ENCODE peak calls at places on chromosomes 16 and 17, in ten cellular contexts. E is transverse colon, X is breast epithelium, Q is spleen, F is prostate gland, R is suprapubic skin, I is stomach, G is sigmoid colon, C is GM12892, J is endothelial cell of umbilical vein. V is an unnamed sample.

GRCh38 chr16:88878356-88878755 is 11.9 kb upstream of the PABPN1L start:
- DNase-seq in E (no peak), X (no peak), Q (no peak), F (no peak), R (no peak), I (no peak), G (no peak), C (no peak), J (no peak), V (no peak)

GRCh38 chr16:78045865-78046581 is 23.7 kb downstream of the CLEC3A start:
- DNase-seq in E (peak; percentile 41), X (peak; percentile 67), Q (peak; percentile 78), F (peak; percentile 47), R (peak; percentile 61), I (peak; percentile 70), G (no peak), C (peak; percentile 19), J (peak; percentile 61), V (peak; percentile 25)

GRCh38 chr17:46193246-46193625 is at the start of gene KANSL1:
- DNase-seq in E (peak; percentile 89), X (peak; percentile 85), Q (peak; percentile 99), F (peak; percentile 78), R (peak; percentile 90), I (peak; percentile 85), G (peak; percentile 95), C (peak; percentile 85), J (peak; percentile 87), V (peak; percentile 94)

GRCh38 chr16:56338566-56339318 is 86.6 kb downstream of the AMFR start:
- DNase-seq in E (no peak), X (no peak), Q (no peak), F (no peak), R (no peak), I (no peak), G (no peak), C (no peak), J (no peak), V (no peak)

GRCh38 chr16:20484726-20485125 is 33.4 kb downstream of the ACSM2A start:
- DNase-seq in E (no peak), X (no peak), Q (no peak), F (no peak), R (no peak), I (no peak), G (no peak), C (no peak), J (no peak), V (no peak)

GRCh38 chr17:79993390-79994221 is 42.1 kb downstream of the TBC1D16 start:
- DNase-seq in E (peak; percentile 80), X (peak; percentile 80), Q (peak; percentile 87), F (peak; percentile 64), R (peak; percentile 93), I (peak; percentile 80), G (peak; percentile 96), C (no peak), J (no peak), V (no peak)

GRCh38 chr17:7914771-7915610 is 1.1 kb downstream of the RNF227 start:
- DNase-seq in E (peak; percentile 29), X (no peak), Q (no peak), F (peak; percentile 59), R (no peak), I (no peak), G (peak; percentile 80), C (no peak), J (peak; percentile 67), V (no peak)

GRCh38 chr16:27676807-27677206 is 126.9 kb downstream of the KATNIP start:
- DNase-seq in E (no peak), X (no peak), Q (no peak), F (no peak), R (no peak), I (no peak), G (no peak), C (no peak), J (no peak), V (no peak)

DNA sequence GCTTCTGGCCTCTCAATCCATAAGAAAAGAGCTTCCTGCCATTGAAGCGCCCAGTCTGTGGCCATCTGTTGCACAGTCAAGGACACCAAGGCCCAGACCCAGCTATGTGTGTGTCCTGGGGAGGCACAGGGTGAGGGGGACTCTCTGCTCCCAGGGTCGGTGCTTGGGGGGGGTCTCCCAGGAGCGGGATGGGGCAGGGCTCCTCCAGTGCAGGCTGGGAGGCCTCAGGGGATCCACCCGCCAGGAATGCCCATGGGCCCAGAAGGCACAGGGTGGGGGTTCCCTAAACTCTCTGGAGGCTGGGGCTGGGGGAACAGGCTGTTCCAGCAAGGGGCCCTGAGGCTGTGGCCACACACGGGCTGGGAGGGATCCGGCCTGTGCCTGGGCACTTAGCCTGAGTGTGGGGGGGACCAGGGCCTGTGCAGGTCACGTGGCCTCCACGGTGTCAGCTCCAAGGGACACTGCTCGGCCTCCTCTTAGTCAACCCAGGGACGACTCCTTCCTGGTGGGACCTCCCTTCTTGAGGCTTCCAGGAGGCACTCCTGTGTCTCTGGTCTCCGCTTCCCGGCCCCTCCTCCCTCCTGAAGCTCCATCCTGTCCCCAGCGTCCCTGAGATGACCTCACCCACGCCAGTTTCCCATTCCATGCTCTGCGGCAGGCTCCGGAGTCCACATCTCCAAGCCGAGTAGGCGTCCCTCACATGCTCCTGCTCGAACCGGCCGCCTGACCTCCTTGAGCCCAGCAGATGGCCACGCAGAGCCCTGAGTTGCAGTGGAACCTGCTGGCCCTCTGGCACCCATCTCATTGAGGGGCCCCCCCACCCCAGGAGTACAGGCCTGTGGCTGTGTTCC is 23.1 kb upstream of the BAHCC1 start:
- DNase-seq in E (peak; percentile 38), X (no peak), Q (peak; percentile 78), F (no peak), R (no peak), I (no peak), G (peak; percentile 78), C (no peak), J (peak; percentile 31), V (no peak)
- TF ChIP-seq POLR2AphosphoS5 in E (no peak), X (no peak), Q (peak; percentile 59), F (no peak), R (no peak), I (no peak), G (no peak), C (no peak), J (no peak), V (no peak)

DNA sequence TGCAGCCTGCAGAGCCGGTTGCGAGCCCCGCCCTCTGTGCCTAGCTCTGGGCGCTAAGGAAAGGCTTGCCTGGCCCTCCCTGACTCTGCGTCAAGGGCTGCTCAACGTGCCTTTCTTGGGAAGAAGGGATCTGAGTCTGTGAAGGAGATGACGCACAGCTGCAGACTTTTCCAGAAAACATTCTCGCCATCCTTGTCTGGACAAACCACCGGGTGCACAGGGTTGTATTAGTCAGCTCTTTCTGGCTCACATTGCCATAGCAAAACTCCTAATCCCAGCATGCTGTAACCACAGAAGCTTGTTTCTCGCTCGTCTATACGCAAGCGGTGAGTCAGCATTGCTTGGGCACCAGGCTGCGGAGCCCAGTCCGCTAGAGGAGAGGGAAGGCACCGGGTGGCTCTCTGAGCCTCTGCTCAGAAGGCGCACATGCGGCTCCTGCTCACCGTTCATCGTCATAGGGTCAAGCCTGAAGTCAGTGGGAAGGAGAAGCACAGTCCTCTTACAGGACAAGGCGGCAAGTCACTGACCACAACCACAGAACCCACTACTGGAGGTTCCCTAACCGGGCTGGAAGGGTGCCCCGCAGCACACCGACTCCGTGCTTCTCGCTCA is 2.2 kb upstream of the CD300H start:
- DNase-seq in E (peak; percentile 14), X (no peak), Q (no peak), F (no peak), R (no peak), I (peak; percentile 35), G (no peak), C (no peak), J (no peak), V (no peak)
- TF ChIP-seq POLR2A in E (no peak), X (no peak), Q (no peak), F (no peak), R (no peak), I (no peak), G (no peak), C (no peak), J (no peak), V (no peak)

GRCh38 chr17:49223168-49223516 is 7.4 kb downstream of the PHOSPHO1 start:
- DNase-seq in E (no peak), X (no peak), Q (no peak), F (no peak), R (no peak), I (no peak), G (no peak), C (no peak), J (no peak), V (no peak)

GRCh38 chr17:49224198-49224996 is 6.2 kb downstream of the PHOSPHO1 start:
- DNase-seq in E (peak; percentile 52), X (no peak), Q (peak; percentile 94), F (peak; percentile 10), R (no peak), I (peak; percentile 46), G (no peak), C (no peak), J (no peak), V (no peak)

GRCh38 chr17:49225554-49226236 is 4.9 kb downstream of the PHOSPHO1 start:
- DNase-seq in E (no peak), X (no peak), Q (no peak), F (no peak), R (no peak), I (no peak), G (no peak), C (no peak), J (no peak), V (no peak)

GRCh38 chr17:49224997-49225337 is 5.6 kb downstream of the PHOSPHO1 start:
- DNase-seq in E (no peak), X (no peak), Q (no peak), F (no peak), R (no peak), I (no peak), G (no peak), C (no peak), J (no peak), V (no peak)

DNA sequence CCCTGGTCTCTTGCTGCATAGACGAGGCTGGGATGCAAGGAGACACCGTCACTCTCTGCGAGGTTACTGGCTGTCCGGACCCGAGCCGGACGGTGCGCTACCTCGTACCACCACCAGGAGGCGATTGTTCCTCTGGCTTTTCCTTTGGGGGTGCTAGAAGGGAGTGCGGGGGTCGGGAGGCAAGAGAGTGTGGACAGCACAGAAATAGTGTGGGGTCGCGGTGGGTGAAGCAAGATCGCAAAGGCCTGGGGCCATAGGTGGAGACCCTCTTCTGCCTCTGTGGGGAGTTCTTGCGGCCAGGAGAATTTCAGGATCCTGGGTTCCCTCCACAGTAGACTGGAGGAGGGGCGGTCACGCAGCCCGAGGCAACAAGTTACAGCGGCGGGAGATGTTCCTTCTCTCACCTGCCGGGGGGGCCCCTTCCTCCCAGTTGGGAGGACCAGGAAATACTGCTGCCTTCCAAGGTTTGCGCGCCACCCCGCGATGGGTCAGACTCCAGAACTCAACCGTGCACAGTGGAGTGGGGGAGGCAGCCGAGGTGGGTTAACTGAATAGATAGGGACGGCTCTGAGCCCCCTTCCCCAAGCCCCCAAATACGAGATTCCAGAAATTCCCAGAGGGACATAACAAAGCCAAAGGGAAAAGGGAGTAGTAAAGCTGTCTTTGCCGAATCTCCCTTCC is 6.9 kb downstream of the PHOSPHO1 start:
- DNase-seq in E (peak; percentile 73), X (no peak), Q (peak; percentile 91), F (peak; percentile 13), R (peak; percentile 79), I (peak; percentile 57), G (no peak), C (peak; percentile 61), J (no peak), V (peak; percentile 65)
- TF ChIP-seq POLR2AphosphoS5 in E (no peak), X (no peak), Q (peak; percentile 59), F (no peak), R (no peak), I (no peak), G (no peak), C (peak; percentile 64), J (no peak), V (no peak)

GRCh38 chr17:49496183-49496865 is 1.2 kb downstream of the NGFR start:
- DNase-seq in E (peak; percentile 78), X (peak; percentile 79), Q (peak; percentile 95), F (peak; percentile 76), R (peak; percentile 81), I (peak; percentile 83), G (peak; percentile 89), C (peak; percentile 92), J (peak; percentile 25), V (peak; percentile 95)

GRCh38 chr17:49496866-49497146 is 1.7 kb downstream of the NGFR start:
- DNase-seq in E (no peak), X (no peak), Q (no peak), F (no peak), R (no peak), I (no peak), G (no peak), C (no peak), J (no peak), V (no peak)

GRCh38 chr17:49494399-49494798 is 694 bp upstream of the NGFR start:
- DNase-seq in E (no peak), X (no peak), Q (no peak), F (no peak), R (no peak), I (no peak), G (no peak), C (no peak), J (no peak), V (no peak)

GRCh38 chr17:49495842-49496182 is 719 bp downstream of the NGFR start:
- DNase-seq in E (no peak), X (no peak), Q (no peak), F (no peak), R (no peak), I (no peak), G (no peak), C (no peak), J (no peak), V (no peak)

DNA sequence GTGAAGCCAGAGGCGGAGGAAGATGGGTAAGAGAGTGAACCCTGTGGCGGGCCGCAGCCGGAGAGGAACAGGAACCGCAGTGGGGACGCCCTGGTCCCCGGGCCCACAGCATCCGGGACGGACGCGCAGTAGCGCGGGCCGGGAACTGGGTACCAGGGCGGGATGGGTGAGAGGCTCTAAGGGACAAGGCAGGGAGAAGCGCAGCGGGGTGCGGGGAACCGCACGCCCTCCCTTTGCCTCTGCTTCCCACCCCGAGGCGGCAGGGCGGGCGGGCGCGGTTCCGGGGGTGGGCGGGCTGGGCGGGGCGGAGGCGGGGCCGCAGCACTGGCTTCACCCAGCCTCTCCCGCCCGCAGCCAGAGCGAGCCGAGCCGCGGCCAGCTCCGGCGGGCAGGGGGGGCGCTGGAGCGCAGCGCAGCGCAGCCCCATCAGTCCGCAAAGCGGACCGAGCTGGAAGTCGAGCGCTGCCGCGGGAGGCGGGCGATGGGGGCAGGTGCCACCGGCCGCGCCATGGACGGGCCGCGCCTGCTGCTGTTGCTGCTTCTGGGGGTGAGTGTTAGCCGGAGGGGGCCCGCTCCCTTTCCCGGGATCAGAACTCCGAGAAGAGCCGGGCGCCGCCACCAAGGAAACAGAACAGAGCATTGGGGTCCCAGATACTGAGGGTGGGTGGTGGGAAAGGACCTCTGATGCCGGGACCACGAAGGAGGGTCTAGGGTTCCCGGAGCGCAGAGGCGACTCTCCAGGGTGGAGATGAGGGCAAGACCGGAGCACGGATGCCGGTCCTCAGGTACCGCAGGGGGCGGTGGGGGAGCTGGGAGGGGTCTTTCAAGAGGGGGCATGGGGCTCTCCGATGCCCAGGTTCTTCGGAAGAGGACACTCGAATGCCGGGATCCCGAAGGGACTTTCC is at the start of gene NGFR:
- DNase-seq in E (peak; percentile 33), X (no peak), Q (peak; percentile 87), F (no peak), R (no peak), I (no peak), G (no peak), C (peak; percentile 83), J (peak; percentile 15), V (peak; percentile 85)
- TF ChIP-seq POLR2A in E (no peak), X (no peak), Q (no peak), F (peak; percentile 92), R (no peak), I (no peak), G (no peak), C (no peak), J (no peak), V (no peak)

V was measured in GM12891.